ENCODE peak calls at places on chromosomes 2 and 18, in eight cellular contexts. L is epithelial cell of esophagus; B is tibial artery; W is uterus; D is lower leg skin; U is fibroblast of the aortic adventitia; C is body of pancreas; J is activated CD8-positive, alpha-beta T cell treated with anti-CD3 and anti-CD28 coated beads for 36 hours. R is an unnamed sample.

GRCh38 chr2:118148133-118148532 is 59.9 kb downstream of the INSIG2 start:
- DNase-seq in J (no peak), L (no peak), B (no peak), W (no peak), C (no peak), U (no peak), D (no peak), R (peak; percentile 19)

GRCh38 chr18:51070545-51070944 is 40.5 kb downstream of the SMAD4 start:
- DNase-seq in W (no peak), L (peak; percentile 75), J (no peak), B (no peak), U (peak; percentile 78), C (no peak), D (no peak), R (no peak)

GRCh38 chr2:183903026-183903425 is 695.3 kb upstream of the ZNF804A start:
- DNase-seq in W (no peak), D (no peak), J (no peak), C (no peak), B (no peak), U (no peak), L (peak; percentile 44), R (no peak)

GRCh38 chr2:241272722-241273551 is 42.5 kb downstream of the HDLBP start:
- DNase-seq in L (peak; percentile 68), B (peak; percentile 74), W (peak; percentile 84), D (peak; percentile 51), U (peak; percentile 67), J (peak; percentile 58), C (peak; percentile 77), R (peak; percentile 86)

GRCh38 chr18:22282311-22283235 is 113.2 kb downstream of the GATA6 start:
- DNase-seq in D (no peak), C (no peak), W (no peak), U (peak; percentile 73), L (peak; percentile 83), J (peak; percentile 28), B (no peak), R (no peak)

GRCh38 chr18:61602836-61603235 is 269.6 kb downstream of the CDH20 start:
- DNase-seq in U (no peak), D (no peak), C (no peak), W (no peak), J (no peak), L (peak; percentile 55), B (no peak), R (no peak)

GRCh38 chr18:22489694-22490093 is 72.0 kb upstream of the CTAGE1 start:
- DNase-seq in B (no peak), W (no peak), J (no peak), U (peak; percentile 51), D (no peak), L (peak; percentile 72), C (peak; percentile 31), R (no peak)

GRCh38 chr18:55790296-55790695 is 202.3 kb upstream of the TCF4 start:
- DNase-seq in J (no peak), B (no peak), U (peak; percentile 87), D (no peak), C (no peak), L (peak; percentile 88), W (no peak), R (no peak)

DNA sequence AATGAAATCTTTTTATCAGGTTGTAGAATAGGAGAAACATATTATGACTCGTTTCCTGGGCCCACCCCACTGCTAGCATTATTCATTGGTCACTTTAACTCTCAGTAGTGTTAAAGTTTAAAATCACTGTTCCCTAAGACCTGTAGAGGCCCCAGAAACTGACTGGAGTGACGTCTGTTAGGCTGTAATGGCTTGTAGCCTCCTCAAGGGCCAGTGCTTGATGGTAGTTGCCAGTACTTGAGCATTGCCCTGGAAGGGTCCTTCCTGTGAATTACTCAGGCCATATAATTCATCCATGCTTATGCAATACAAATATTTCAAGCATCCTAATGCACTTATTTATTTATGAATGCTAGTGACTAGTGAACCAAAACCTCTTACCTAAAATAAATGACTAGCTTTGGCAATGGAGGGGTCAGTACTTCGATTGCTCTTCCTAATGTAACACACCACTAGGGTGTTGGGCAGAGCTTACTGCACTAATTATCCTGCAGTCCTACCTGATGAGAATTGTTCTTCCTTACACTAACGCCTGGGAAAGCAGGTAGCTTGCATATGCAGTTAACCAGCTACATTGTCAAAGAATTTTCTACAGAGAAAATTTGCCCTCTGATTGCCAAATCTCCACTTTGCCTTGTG is 31.2 kb downstream of the ARHGAP25 start:
- DNase-seq in L (peak; percentile 38), D (no peak), J (peak; percentile 57), W (no peak), U (no peak), C (no peak), B (no peak), R (no peak)
- TF ChIP-seq CTCF in L (no peak), D (no peak), J (no peak), W (no peak), U (peak; percentile 6), C (no peak), B (no peak), R (no peak)

GRCh38 chr2:157784169-157784822 is 91.8 kb downstream of the ACVR1 start:
- DNase-seq in W (no peak), L (peak; percentile 91), J (peak; percentile 16), U (peak; percentile 44), B (peak; percentile 65), C (peak; percentile 80), D (peak; percentile 50), R (no peak)

GRCh38 chr2:157783180-157783579 is 93.0 kb downstream of the ACVR1 start:
- DNase-seq in B (no peak), D (no peak), C (peak; percentile 33), L (no peak), J (no peak), W (no peak), U (no peak), R (no peak)

GRCh38 chr2:157780211-157780610 is 95.9 kb downstream of the ACVR1 start:
- DNase-seq in W (no peak), C (no peak), J (no peak), U (no peak), B (no peak), D (no peak), L (no peak), R (no peak)

GRCh38 chr2:157779794-157780193 is 96.3 kb downstream of the ACVR1 start:
- DNase-seq in U (no peak), C (no peak), W (no peak), B (no peak), L (no peak), J (no peak), D (no peak), R (no peak)

GRCh38 chr2:157782057-157782845 is 93.9 kb downstream of the ACVR1 start:
- DNase-seq in C (no peak), L (peak; percentile 66), U (peak; percentile 29), B (no peak), W (no peak), J (peak; percentile 51), D (no peak), R (no peak)
- TF ChIP-seq CTCF in C (peak; percentile 10), L (peak; percentile 44), U (peak; percentile 49), B (peak; percentile 38), W (peak; percentile 30), J (peak; percentile 29), D (no peak), R (no peak)

GRCh38 chr2:191612496-191612895 is 65.4 kb upstream of the NABP1 start:
- DNase-seq in W (no peak), L (peak; percentile 90), C (no peak), J (no peak), U (peak; percentile 92), B (no peak), D (no peak), R (no peak)
- TF ChIP-seq CTCF in W (no peak), L (no peak), C (no peak), J (no peak), U (no peak), B (no peak), D (no peak), R (no peak)

DNA sequence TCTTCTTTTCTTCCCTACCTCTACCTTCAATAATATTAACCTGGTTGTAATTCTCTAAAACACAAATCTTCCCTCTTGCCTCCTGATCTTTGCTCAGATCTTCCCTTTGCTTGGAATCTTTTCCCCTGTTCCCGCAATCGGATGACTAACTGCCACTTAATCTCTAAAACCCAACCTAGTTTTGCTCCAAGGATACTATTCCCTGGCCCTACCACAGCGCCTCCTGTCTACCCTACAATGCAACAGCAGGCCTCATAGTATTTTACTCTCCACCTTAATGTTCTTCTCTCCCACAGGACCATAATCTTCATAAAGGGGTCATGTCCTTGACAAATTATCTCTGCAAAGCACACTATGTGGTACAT is 246.8 kb upstream of the TNP1 start:
- DNase-seq in U (peak; percentile 51), W (no peak), D (no peak), L (peak; percentile 61), J (no peak), C (no peak), B (no peak), R (no peak)
- TF ChIP-seq CTCF in U (peak; percentile 67), W (no peak), D (no peak), L (peak; percentile 57), J (peak; percentile 58), C (no peak), B (no peak), R (no peak)

DNA sequence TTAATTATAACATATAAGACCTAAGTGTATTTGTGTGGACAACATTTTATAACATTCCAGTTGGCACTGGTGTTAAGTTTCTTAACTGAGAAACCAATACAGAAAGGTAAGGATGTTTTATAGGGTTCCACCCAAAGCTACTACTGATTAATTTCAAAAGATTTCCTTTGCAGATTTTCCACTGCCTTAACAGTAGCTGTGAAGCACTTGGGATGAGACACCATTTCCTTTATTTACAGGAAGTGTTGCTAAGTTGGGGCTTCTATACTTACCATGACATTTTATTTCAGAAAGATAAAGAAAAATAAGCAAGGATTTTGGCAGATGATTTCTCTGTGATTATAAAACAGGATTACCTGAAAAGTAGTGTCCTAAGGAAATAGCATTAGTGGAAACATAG is 234.3 kb downstream of the CALCRL start:
- DNase-seq in U (no peak), W (no peak), B (no peak), J (no peak), C (no peak), D (no peak), L (no peak), R (no peak)
- TF ChIP-seq CTCF in U (no peak), W (no peak), B (no peak), J (no peak), C (no peak), D (no peak), L (no peak), R (no peak)